ENCODE peak calls at places on chromosomes 5 and 9, in four cellular contexts. One of them, this sample, is unnamed. For H3K4me1, the result is how much of the 10 kb centered on the place peaks cover.

GRCh38 chr9:31210982-31211570 is 1173.4 kb upstream of the ACO1 start:
- DNase-seq in HCT116: no peak
- DNase-seq in K562: no peak
- DNase-seq in HepG2: no peak
- DNase-seq in this sample: no peak

GRCh38 chr5:74595143-74595915 is 45.2 kb downstream of the ENC1 start:
- DNase-seq in HepG2: peak
- DNase-seq in HCT116: peak
- DNase-seq in K562: peak
- DNase-seq in this sample: no peak

GRCh38 chr5:32390819-32391591 is 53.5 kb downstream of the ZFR start:
- DNase-seq in K562: peak
- DNase-seq in HCT116: peak
- DNase-seq in HepG2: peak
- DNase-seq in this sample: no peak

GRCh38 chr5:135593141-135593540 is 14.3 kb upstream of the CXCL14 start:
- DNase-seq in HCT116: no peak
- DNase-seq in K562: no peak
- DNase-seq in HepG2: no peak
- DNase-seq in this sample: no peak

GRCh38 chr9:13264788-13265187 is 14.7 kb downstream of the MPDZ start:
- DNase-seq in HCT116: no peak
- DNase-seq in HepG2: no peak
- DNase-seq in K562: no peak
- DNase-seq in this sample: no peak

GRCh38 chr9:91101598-91102168 is 260.0 kb downstream of the AUH start:
- DNase-seq in HCT116: no peak
- DNase-seq in K562: no peak
- DNase-seq in HepG2: no peak
- DNase-seq in this sample: no peak

GRCh38 chr9:125521462-125522327 is 185.3 kb downstream of the MAPKAP1 start:
- DNase-seq in HepG2: peak
- DNase-seq in K562: no peak
- DNase-seq in HCT116: peak
- DNase-seq in this sample: peak

GRCh38 chr5:108636135-108636888 is 111.4 kb upstream of the FER start:
- DNase-seq in HepG2: no peak
- DNase-seq in HCT116: no peak
- DNase-seq in K562: no peak
- DNase-seq in this sample: no peak

GRCh38 chr9:123548749-123549545 is 192.9 kb downstream of the CRB2 start:
- DNase-seq in K562: peak
- DNase-seq in HepG2: no peak
- DNase-seq in HCT116: no peak
- DNase-seq in this sample: no peak

GRCh38 chr5:1875843-1876671 is 6.7 kb downstream of the IRX4 start:
- DNase-seq in HepG2: no peak
- DNase-seq in HCT116: no peak
- DNase-seq in K562: no peak
- DNase-seq in this sample: no peak

GRCh38 chr9:114847492-114848417 is 41.9 kb upstream of the TNFSF15 start:
- DNase-seq in K562: no peak
- DNase-seq in HCT116: no peak
- DNase-seq in HepG2: no peak
- DNase-seq in this sample: no peak

GRCh38 chr9:101561740-101562139 is 28.1 kb downstream of the RNF20 start:
- DNase-seq in HCT116: no peak
- DNase-seq in K562: no peak
- DNase-seq in HepG2: no peak
- DNase-seq in this sample: no peak

GRCh38 chr5:38556115-38556598 is 289 bp downstream of the LIFR start:
- DNase-seq in HCT116: no peak
- DNase-seq in K562: no peak
- DNase-seq in HepG2: no peak
- DNase-seq in this sample: no peak

GRCh38 chr5:82754759-82755158 is 322.4 kb downstream of the TMEM167A start:
- DNase-seq in HepG2: no peak
- DNase-seq in K562: no peak
- DNase-seq in HCT116: no peak
- DNase-seq in this sample: no peak

GRCh38 chr5:149823350-149823749 is 93.2 kb downstream of the PPARGC1B start:
- DNase-seq in HepG2: no peak
- DNase-seq in K562: no peak
- DNase-seq in HCT116: no peak
- DNase-seq in this sample: no peak
- H3K4me1 ChIP-seq in HepG2: under half
- H3K4me1 ChIP-seq in K562: under half
- H3K4me1 ChIP-seq in HCT116: under half
- H3K4me1 ChIP-seq in this sample: under half

GRCh38 chr9:111076519-111076918 is 38.2 kb upstream of the LPAR1 start:
- DNase-seq in K562: no peak
- DNase-seq in HCT116: no peak
- DNase-seq in HepG2: no peak
- DNase-seq in this sample: no peak

GRCh38 chr9:111074395-111074794 is 36.1 kb upstream of the LPAR1 start:
- DNase-seq in HepG2: no peak
- DNase-seq in K562: no peak
- DNase-seq in HCT116: no peak
- DNase-seq in this sample: no peak

GRCh38 chr9:111078391-111079038 is 40.2 kb upstream of the LPAR1 start:
- DNase-seq in HCT116: no peak
- DNase-seq in K562: no peak
- DNase-seq in HepG2: no peak
- DNase-seq in this sample: no peak

GRCh38 chr9:111076043-111076442 is 37.8 kb upstream of the LPAR1 start:
- DNase-seq in HCT116: no peak
- DNase-seq in K562: no peak
- DNase-seq in HepG2: no peak
- DNase-seq in this sample: no peak
- TF ChIP-seq TCF7L2 in HCT116: no peak
- TF ChIP-seq TCF7L2 in K562: no peak
- TF ChIP-seq TCF7L2 in HepG2: no peak
- TF ChIP-seq TCF7L2 in this sample: no peak

DNA sequence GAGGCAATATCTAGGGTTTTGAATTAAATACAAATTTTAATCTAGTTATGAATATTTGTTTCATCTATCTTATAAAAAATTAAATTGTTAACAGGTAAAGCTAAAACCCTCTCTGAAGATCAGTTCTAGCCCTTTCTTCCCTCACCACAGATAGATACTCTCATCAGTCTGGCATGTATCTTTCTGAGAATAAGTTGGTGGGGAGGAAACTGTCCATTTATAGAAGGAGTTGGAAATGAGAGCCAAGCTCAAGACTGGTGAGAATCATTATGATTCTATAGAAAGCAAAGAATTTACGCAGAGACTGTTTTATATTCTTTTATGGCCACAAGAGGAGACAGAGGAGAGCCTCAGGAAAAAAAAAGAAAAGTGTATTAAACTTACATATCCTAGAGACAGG is 59.0 kb downstream of the STARD4 start:
- DNase-seq in K562: no peak
- DNase-seq in HCT116: no peak
- DNase-seq in HepG2: no peak
- DNase-seq in this sample: no peak
- TF ChIP-seq POLR2AphosphoS5 in K562: no peak
- TF ChIP-seq POLR2AphosphoS5 in HCT116: no peak
- TF ChIP-seq POLR2AphosphoS5 in HepG2: no peak
- TF ChIP-seq POLR2AphosphoS5 in this sample: no peak

DNA sequence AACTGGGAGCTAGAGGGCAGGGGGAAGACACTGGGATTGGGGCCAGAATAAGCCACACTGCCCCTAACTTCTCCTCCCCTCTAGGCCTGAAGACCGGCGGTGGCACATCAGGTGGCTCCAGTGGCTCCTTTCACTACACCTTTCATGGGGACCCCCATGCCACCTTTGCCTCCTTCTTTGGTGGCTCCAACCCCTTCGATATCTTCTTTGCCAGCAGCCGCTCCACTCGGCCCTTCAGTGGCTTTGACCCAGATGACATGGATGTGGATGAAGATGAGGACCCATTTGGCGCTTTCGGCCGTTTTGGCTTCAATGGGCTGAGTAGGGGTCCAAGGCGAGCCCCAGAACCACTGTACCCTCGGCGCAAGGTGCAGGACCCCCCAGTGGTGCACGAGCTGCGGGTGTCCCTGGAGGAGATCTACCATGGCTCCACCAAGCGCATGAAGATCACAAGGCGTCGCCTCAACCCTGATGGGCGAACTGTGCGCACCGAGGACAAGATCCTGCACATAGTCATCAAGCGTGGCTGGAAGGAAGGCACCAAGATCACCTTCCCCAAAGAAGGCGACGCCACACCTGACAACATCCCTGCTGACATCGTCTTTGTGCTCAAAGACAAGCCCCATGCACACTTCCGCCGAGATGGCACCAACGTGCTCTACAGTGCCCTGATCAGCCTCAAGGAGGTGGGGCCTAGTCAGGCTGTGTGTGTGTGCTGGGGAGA is 6.8 kb downstream of the DNAJB5 start:
- DNase-seq in HepG2: no peak
- DNase-seq in HCT116: no peak
- DNase-seq in K562: peak
- DNase-seq in this sample: no peak
- H3K4me1 ChIP-seq in HepG2: under half
- H3K4me1 ChIP-seq in HCT116: under half
- H3K4me1 ChIP-seq in K562: half or more
- H3K4me1 ChIP-seq in this sample: under half

GRCh38 chr5:149063017-149063687 is at the start of gene SH3TC2:
- DNase-seq in K562: peak
- DNase-seq in HepG2: peak
- DNase-seq in HCT116: peak
- DNase-seq in this sample: no peak
- TF ChIP-seq TCF7L2 in K562: no peak
- TF ChIP-seq TCF7L2 in HepG2: no peak
- TF ChIP-seq TCF7L2 in HCT116: peak
- TF ChIP-seq TCF7L2 in this sample: no peak

GRCh38 chr9:96604005-96604320 is 15.7 kb downstream of the CDC14B start:
- DNase-seq in HepG2: no peak
- DNase-seq in K562: no peak
- DNase-seq in HCT116: no peak
- DNase-seq in this sample: no peak
- TF ChIP-seq POLR2AphosphoS5 in HepG2: no peak
- TF ChIP-seq POLR2AphosphoS5 in K562: no peak
- TF ChIP-seq POLR2AphosphoS5 in HCT116: no peak
- TF ChIP-seq POLR2AphosphoS5 in this sample: no peak

GRCh38 chr5:67014957-67015400 is 181.6 kb downstream of the CD180 start:
- DNase-seq in K562: no peak
- DNase-seq in HepG2: no peak
- DNase-seq in HCT116: no peak
- DNase-seq in this sample: no peak
- H3K4me1 ChIP-seq in K562: under half
- H3K4me1 ChIP-seq in HepG2: under half
- H3K4me1 ChIP-seq in HCT116: under half
- H3K4me1 ChIP-seq in this sample: under half